ENCODE peak calls at places on chromosomes 11 and 22, in six cellular contexts. S, B, H, W, K and U are unnamed samples.

GRCh38 chr22:23840026-23840425 is 1.2 kb upstream of the DERL3 start:
- DNase-seq in S (no peak), B (no peak), H (no peak), W (no peak), K (no peak), U (no peak)

GRCh38 chr11:33828604-33829429 is 54.5 kb upstream of the FBXO3 start:
- DNase-seq in S (no peak), B (no peak), H (no peak), W (no peak), K (no peak), U (no peak)

GRCh38 chr11:35771722-35772121 is 109.1 kb downstream of the TRIM44 start:
- DNase-seq in S (no peak), B (no peak), H (no peak), W (no peak), K (no peak), U (no peak)

GRCh38 chr11:67498544-67498972 is 6.6 kb downstream of the PITPNM1 start:
- DNase-seq in S (no peak), B (peak), H (no peak), W (no peak), K (no peak), U (no peak)

GRCh38 chr11:122756417-122756816 is 81.9 kb upstream of the CRTAM start:
- DNase-seq in S (no peak), B (no peak), H (no peak), W (no peak), K (peak), U (peak)

GRCh38 chr11:129766858-129767604 is 48.6 kb upstream of the TMEM45B start:
- DNase-seq in S (no peak), B (no peak), H (peak), W (no peak), K (no peak), U (no peak)

GRCh38 chr22:39996732-39997131 is 2.0 kb downstream of the FAM83F start:
- DNase-seq in S (no peak), B (no peak), H (no peak), W (no peak), K (no peak), U (no peak)

GRCh38 chr11:109362059-109362458 is 59.9 kb upstream of the C11orf87 start:
- DNase-seq in S (no peak), B (no peak), H (peak), W (no peak), K (no peak), U (no peak)

GRCh38 chr22:45072322-45072903 is 62.6 kb upstream of the PHF21B start:
- DNase-seq in S (peak), B (no peak), H (peak), W (no peak), K (no peak), U (no peak)

GRCh38 chr11:128394436-128395089 is 192.8 kb downstream of the ETS1 start:
- DNase-seq in S (no peak), B (peak), H (peak), W (no peak), K (no peak), U (no peak)

GRCh38 chr11:33157103-33158027 is 3.9 kb downstream of the CSTF3 start:
- DNase-seq in S (no peak), B (no peak), H (peak), W (no peak), K (no peak), U (no peak)

GRCh38 chr11:69250503-69251393 is 43.2 kb upstream of the MYEOV start:
- DNase-seq in S (no peak), B (no peak), H (no peak), W (no peak), K (no peak), U (no peak)

GRCh38 chr11:130070109-130070828 is 575 bp downstream of the APLP2 start:
- DNase-seq in S (no peak), B (peak), H (no peak), W (peak), K (peak), U (no peak)

GRCh38 chr11:63985812-63986155 is 454 bp upstream of the OTUB1 start:
- DNase-seq in S (no peak), B (peak), H (no peak), W (no peak), K (peak), U (no peak)

GRCh38 chr22:48492371-48493320 is 1335.0 kb downstream of the BRD1 start:
- DNase-seq in S (peak), B (peak), H (peak), W (no peak), K (no peak), U (peak)

GRCh38 chr11:6202036-6202435 is 3.0 kb downstream of the OR52W1 start:
- DNase-seq in S (no peak), B (no peak), H (peak), W (no peak), K (no peak), U (no peak)

GRCh38 chr11:11382858-11383532 is 29.9 kb upstream of the CSNK2A3 start:
- DNase-seq in S (no peak), B (no peak), H (peak), W (peak), K (no peak), U (no peak)

GRCh38 chr11:131977854-131978253 is 607.4 kb downstream of the NTM start:
- DNase-seq in S (no peak), B (no peak), H (peak), W (no peak), K (no peak), U (no peak)

GRCh38 chr11:35138606-35138948 is 394 bp upstream of the CD44 start:
- DNase-seq in S (no peak), B (no peak), H (peak), W (no peak), K (no peak), U (no peak)

GRCh38 chr11:92964471-92964870 is 5.0 kb upstream of the MTNR1B start:
- DNase-seq in S (no peak), B (no peak), H (no peak), W (no peak), K (no peak), U (no peak)

GRCh38 chr22:46172522-46172921 is 22.2 kb downstream of the PPARA start:
- DNase-seq in S (no peak), B (no peak), H (no peak), W (no peak), K (no peak), U (peak)

GRCh38 chr22:30742291-30743256 is 47.9 kb downstream of the OSBP2 start:
- DNase-seq in S (no peak), B (no peak), H (peak), W (no peak), K (no peak), U (no peak)

GRCh38 chr22:30830907-30831306 is 136.2 kb downstream of the OSBP2 start:
- DNase-seq in S (peak), B (no peak), H (peak), W (no peak), K (no peak), U (peak)

GRCh38 chr11:48081151-48082010 is 101.0 kb downstream of the PTPRJ start:
- DNase-seq in S (no peak), B (peak), H (peak), W (no peak), K (no peak), U (peak)

GRCh38 chr11:119483881-119484371 is 61.0 kb upstream of the THY1 start:
- DNase-seq in S (no peak), B (no peak), H (no peak), W (no peak), K (no peak), U (peak)

GRCh38 chr11:70671611-70672010 is 273.3 kb downstream of the CTTN start:
- DNase-seq in S (no peak), B (no peak), H (no peak), W (no peak), K (no peak), U (no peak)

GRCh38 chr11:65719887-65720236 is 736 bp downstream of the RNASEH2C start:
- DNase-seq in S (no peak), B (no peak), H (peak), W (no peak), K (no peak), U (no peak)